ENCODE peak calls at places on chromosomes 11 and 22, in five cellular contexts. S, C, L, E and W are unnamed samples.

GRCh38 chr11:62461740-62462522 is 43.1 kb downstream of the SCGB1A1 start:
- DNase-seq in E (no peak), C (peak), L (no peak), S (peak), W (peak)

GRCh38 chr11:31817054-31817620 is 6.0 kb upstream of the PAX6 start:
- DNase-seq in E (no peak), L (no peak), S (no peak), C (peak), W (no peak)

GRCh38 chr11:67504023-67504949 is 877 bp downstream of the PITPNM1 start:
- DNase-seq in E (no peak), C (peak), S (no peak), L (no peak), W (no peak)

GRCh38 chr11:126339866-126340434 is 15.5 kb upstream of the ST3GAL4 start:
- DNase-seq in S (peak), C (no peak), L (no peak), E (no peak), W (peak)

GRCh38 chr11:134038897-134039470 is 29.9 kb upstream of the JAM3 start:
- DNase-seq in S (no peak), E (no peak), L (no peak), C (no peak), W (peak)

GRCh38 chr11:110289472-110289871 is 6.9 kb downstream of the RDX start:
- DNase-seq in L (no peak), C (no peak), E (no peak), S (no peak), W (no peak)

GRCh38 chr22:22916952-22917290 is 29.3 kb downstream of the IGLL5 start:
- DNase-seq in S (no peak), L (no peak), E (no peak), C (no peak), W (no peak)

GRCh38 chr11:15300282-15300681 is 185.6 kb downstream of the INSC start:
- DNase-seq in E (no peak), L (no peak), C (no peak), S (no peak), W (no peak)

GRCh38 chr11:28123151-28123571 is 15.0 kb downstream of the METTL15 start:
- DNase-seq in E (no peak), S (no peak), C (no peak), L (peak), W (peak)

GRCh38 chr11:101741479-101742175 is 157.8 kb upstream of the TRPC6 start:
- DNase-seq in S (no peak), E (no peak), C (no peak), L (no peak), W (no peak)

GRCh38 chr22:47997052-47997568 is 1234.7 kb downstream of the TBC1D22A start:
- DNase-seq in E (no peak), C (no peak), S (no peak), L (no peak), W (no peak)

GRCh38 chr11:94449437-94449836 is 44.2 kb downstream of the MRE11 start:
- DNase-seq in L (peak), E (no peak), C (no peak), S (peak), W (peak)

GRCh38 chr11:133509924-133510697 is 22.2 kb downstream of the OPCML start:
- DNase-seq in C (no peak), E (no peak), S (no peak), L (no peak), W (no peak)

GRCh38 chr11:17277024-17277584 is 565 bp downstream of the NUCB2 start:
- DNase-seq in C (peak), E (no peak), S (peak), L (no peak), W (peak)

GRCh38 chr11:85822814-85823213 is 11.9 kb upstream of the SYTL2 start:
- DNase-seq in C (no peak), E (no peak), L (no peak), S (no peak), W (peak)

GRCh38 chr11:122843281-122844150 is 5.2 kb downstream of the CRTAM start:
- DNase-seq in S (no peak), C (no peak), E (no peak), L (peak), W (no peak)

GRCh38 chr11:73429121-73429740 is 53.0 kb downstream of the RELT start:
- DNase-seq in C (no peak), S (no peak), L (no peak), E (no peak), W (peak)

GRCh38 chr22:33512961-33513360 is 407.3 kb downstream of the LARGE1 start:
- DNase-seq in L (no peak), S (no peak), C (no peak), E (no peak), W (peak)

GRCh38 chr22:38758276-38758945 is 2.6 kb upstream of the SUN2 start:
- DNase-seq in E (no peak), L (no peak), S (no peak), C (peak), W (no peak)

GRCh38 chr11:85685820-85686459 is at the start of gene CCDC89:
- DNase-seq in E (no peak), C (peak), L (peak), S (peak), W (peak)

GRCh38 chr11:109306322-109306721 is 115.7 kb upstream of the C11orf87 start:
- DNase-seq in S (no peak), E (no peak), L (no peak), C (no peak), W (peak)

GRCh38 chr11:92380882-92381281 is 156.3 kb downstream of the FAT3 start:
- DNase-seq in C (no peak), S (no peak), E (no peak), L (no peak), W (peak)

GRCh38 chr11:128926000-128926399 is 16.7 kb downstream of the TP53AIP1 start:
- DNase-seq in S (no peak), L (no peak), E (no peak), C (no peak), W (no peak)

GRCh38 chr11:59053387-59053786 is 32.7 kb upstream of the GLYATL1B start:
- DNase-seq in S (peak), E (no peak), C (peak), L (peak), W (peak)

GRCh38 chr22:19723990-19724827 is 870 bp downstream of the GP1BB start:
- DNase-seq in E (no peak), C (peak), S (peak), L (peak), W (peak)

GRCh38 chr11:203945-204586 is 3.1 kb downstream of the BET1L start:
- DNase-seq in S (no peak), L (no peak), C (no peak), E (no peak), W (no peak)

GRCh38 chr11:126277780-126278179 is 5.1 kb upstream of the TIRAP start:
- DNase-seq in E (no peak), L (no peak), C (no peak), S (no peak), W (no peak)

GRCh38 chr22:42172385-42173172 is 42.0 kb upstream of the CYP2D6 start:
- DNase-seq in L (peak), C (no peak), S (no peak), E (no peak), W (peak)

GRCh38 chr11:78350101-78350645 is 67.4 kb downstream of the GAB2 start:
- DNase-seq in S (no peak), L (no peak), E (peak), C (peak), W (peak)

GRCh38 chr11:46900091-46900746 is 18.1 kb downstream of the LRP4 start:
- DNase-seq in L (no peak), C (no peak), E (no peak), S (no peak), W (no peak)

GRCh38 chr11:74397531-74398243 is 546 bp downstream of the PGM2L1 start:
- DNase-seq in S (peak), C (peak), E (no peak), L (peak), W (peak)

GRCh38 chr22:28442951-28443876 is 236.4 kb downstream of the TTC28 start:
- DNase-seq in C (peak), L (peak), E (no peak), S (no peak), W (peak)

GRCh38 chr11:8291421-8292350 is 28.0 kb upstream of the LMO1 start:
- DNase-seq in E (no peak), L (no peak), C (no peak), S (no peak), W (no peak)

GRCh38 chr22:43925433-43926348 is 2.1 kb downstream of the PNPLA3 start:
- DNase-seq in C (no peak), L (peak), S (no peak), E (no peak), W (no peak)

GRCh38 chr11:44622190-44622650 is 56.8 kb downstream of the CD82 start:
- DNase-seq in L (no peak), E (no peak), C (no peak), S (no peak), W (no peak)

GRCh38 chr11:2417856-2418705 is 17.5 kb downstream of the TSSC4 start:
- DNase-seq in S (no peak), L (no peak), C (no peak), E (no peak), W (no peak)

GRCh38 chr11:2418961-2419360 is 18.4 kb downstream of the TSSC4 start:
- DNase-seq in C (no peak), S (no peak), E (no peak), L (no peak), W (no peak)

GRCh38 chr11:2421226-2421994 is 20.9 kb downstream of the TSSC4 start:
- DNase-seq in L (no peak), C (no peak), S (no peak), E (no peak), W (no peak)

GRCh38 chr11:2420502-2421225 is 20.1 kb downstream of the TSSC4 start:
- DNase-seq in L (peak), S (peak), C (peak), E (no peak), W (peak)

GRCh38 chr11:2419638-2420501 is 19.3 kb downstream of the TSSC4 start:
- DNase-seq in C (peak), E (peak), L (peak), S (peak), W (peak)
- TF ChIP-seq SMC3 in C (peak), E (peak), L (peak), S (peak), W (peak)

GRCh38 chr11:65506316-65506769 is 7.5 kb downstream of the MALAT1 start:
- DNase-seq in S (no peak), L (no peak), E (no peak), C (no peak), W (no peak)

GRCh38 chr11:65505434-65506315 is 6.8 kb downstream of the MALAT1 start:
- DNase-seq in L (no peak), C (peak), E (no peak), S (peak), W (peak)

GRCh38 chr11:65503923-65504670 is 5.3 kb downstream of the MALAT1 start:
- DNase-seq in E (no peak), L (no peak), S (peak), C (peak), W (peak)

GRCh38 chr11:65503606-65503922 is 4.7 kb downstream of the MALAT1 start:
- DNase-seq in S (no peak), C (peak), E (no peak), L (no peak), W (peak)

DNA sequence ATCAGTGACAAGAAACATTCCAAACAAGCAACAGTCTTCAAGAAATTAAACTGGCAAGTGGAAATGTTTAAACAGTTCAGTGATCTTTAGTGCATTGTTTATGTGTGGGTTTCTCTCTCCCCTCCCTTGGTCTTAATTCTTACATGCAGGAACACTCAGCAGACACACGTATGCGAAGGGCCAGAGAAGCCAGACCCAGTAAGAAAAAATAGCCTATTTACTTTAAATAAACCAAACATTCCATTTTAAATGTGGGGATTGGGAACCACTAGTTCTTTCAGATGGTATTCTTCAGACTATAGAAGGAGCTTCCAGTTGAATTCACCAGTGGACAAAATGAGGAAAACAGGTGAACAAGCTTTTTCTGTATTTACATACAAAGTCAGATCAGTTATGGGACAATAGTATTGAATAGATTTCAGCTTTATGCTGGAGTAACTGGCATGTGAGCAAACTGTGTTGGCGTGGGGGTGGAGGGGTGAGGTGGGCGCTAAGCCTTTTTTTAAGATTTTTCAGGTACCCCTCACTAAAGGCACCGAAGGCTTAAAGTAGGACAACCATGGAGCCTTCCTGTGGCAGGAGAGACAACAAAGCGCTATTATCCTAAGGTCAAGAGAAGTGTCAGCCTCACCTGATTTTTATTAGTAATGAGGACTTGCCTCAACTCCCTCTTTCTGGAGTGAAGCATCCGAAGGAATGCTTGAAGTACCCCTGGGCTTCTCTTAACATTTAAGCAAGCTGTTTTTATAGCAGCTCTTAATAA is 6.0 kb downstream of the MALAT1 start:
- DNase-seq in E (no peak), C (peak), L (no peak), S (peak), W (peak)
- TF ChIP-seq POLR2A in E (peak), C (no peak), L (no peak), S (no peak), W (no peak)

GRCh38 chr22:30921108-30921507 is 47.5 kb downstream of the MORC2 start:
- DNase-seq in L (no peak), C (no peak), E (no peak), S (no peak), W (no peak)
- TF ChIP-seq SMC3 in L (no peak), C (no peak), E (no peak), S (no peak), W (no peak)

GRCh38 chr22:50190182-50190951 is 4.7 kb downstream of the TRABD start:
- DNase-seq in S (peak), C (peak), L (no peak), E (peak), W (no peak)
- TF ChIP-seq POLR2A in S (peak), C (peak), L (no peak), E (peak), W (no peak)

GRCh38 chr11:9566561-9567063 is 6.9 kb upstream of the WEE1 start:
- DNase-seq in S (no peak), L (no peak), E (no peak), C (peak), W (peak)
- TF ChIP-seq SMC3 in S (no peak), L (no peak), E (no peak), C (no peak), W (no peak)

DNA sequence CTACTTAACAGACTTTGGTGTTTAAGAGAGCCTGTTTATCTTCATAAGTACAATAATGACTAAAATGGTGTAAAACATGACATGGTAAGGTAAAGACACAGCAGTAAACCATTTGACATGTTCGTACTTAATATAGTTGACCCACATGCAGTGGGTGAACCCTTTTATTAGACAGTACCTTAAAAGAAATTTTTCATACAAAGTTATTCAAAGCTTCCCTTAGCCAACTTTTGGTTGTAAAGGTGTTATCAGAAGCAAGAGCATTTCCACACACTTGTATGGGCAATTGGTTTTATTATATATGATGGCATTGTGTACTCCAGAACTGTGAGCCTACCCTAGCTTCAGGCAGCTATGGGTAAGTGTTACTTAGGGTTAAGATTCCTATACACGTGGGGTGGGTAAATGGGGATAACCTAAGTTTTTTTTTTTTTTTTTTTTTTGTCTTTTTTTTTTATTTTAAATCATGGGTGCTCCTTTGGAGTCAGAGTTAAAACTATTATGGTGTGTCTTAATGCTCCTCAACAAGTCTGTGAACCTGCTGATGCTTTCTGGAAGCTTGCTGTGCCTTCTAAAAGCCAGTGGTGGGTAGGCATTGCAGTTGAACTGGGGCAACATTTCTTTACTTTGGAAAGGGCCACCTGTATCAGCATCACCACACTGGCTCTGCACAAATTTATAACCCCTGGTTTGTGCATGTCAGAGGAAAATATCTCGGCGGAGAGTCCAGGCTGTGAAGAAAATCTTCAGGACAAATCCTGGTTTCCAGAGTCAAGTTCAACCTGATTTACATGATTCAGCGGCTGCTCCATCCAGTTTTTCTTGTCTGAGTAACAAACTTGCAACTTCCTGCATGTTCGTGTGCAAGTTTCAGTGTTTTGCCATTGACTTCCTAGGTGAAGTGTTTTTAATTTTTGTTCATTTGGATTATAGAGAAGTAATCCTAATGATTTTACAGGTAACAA is 3.3 kb downstream of the PCF11 start:
- DNase-seq in S (peak), L (no peak), C (no peak), E (no peak), W (peak)
- TF ChIP-seq POLR2A in S (no peak), L (peak), C (peak), E (peak), W (peak)

GRCh38 chr11:65003282-65003681 is 6.5 kb upstream of the BATF2 start:
- DNase-seq in S (no peak), L (no peak), E (no peak), C (no peak), W (peak)
- TF ChIP-seq SMC3 in S (no peak), L (no peak), E (no peak), C (no peak), W (no peak)

GRCh38 chr11:76782526-76783293 is 446 bp upstream of the TSKU start:
- DNase-seq in E (no peak), L (peak), C (peak), S (peak), W (peak)

GRCh38 chr11:76781861-76782500 is 1.2 kb upstream of the TSKU start:
- DNase-seq in S (no peak), C (no peak), L (peak), E (no peak), W (no peak)

GRCh38 chr11:76783294-76783900 is at the start of gene TSKU:
- DNase-seq in S (peak), C (peak), L (no peak), E (no peak), W (no peak)

GRCh38 chr11:76778874-76779273 is 4.3 kb upstream of the TSKU start:
- DNase-seq in S (no peak), C (no peak), E (no peak), L (no peak), W (no peak)

DNA sequence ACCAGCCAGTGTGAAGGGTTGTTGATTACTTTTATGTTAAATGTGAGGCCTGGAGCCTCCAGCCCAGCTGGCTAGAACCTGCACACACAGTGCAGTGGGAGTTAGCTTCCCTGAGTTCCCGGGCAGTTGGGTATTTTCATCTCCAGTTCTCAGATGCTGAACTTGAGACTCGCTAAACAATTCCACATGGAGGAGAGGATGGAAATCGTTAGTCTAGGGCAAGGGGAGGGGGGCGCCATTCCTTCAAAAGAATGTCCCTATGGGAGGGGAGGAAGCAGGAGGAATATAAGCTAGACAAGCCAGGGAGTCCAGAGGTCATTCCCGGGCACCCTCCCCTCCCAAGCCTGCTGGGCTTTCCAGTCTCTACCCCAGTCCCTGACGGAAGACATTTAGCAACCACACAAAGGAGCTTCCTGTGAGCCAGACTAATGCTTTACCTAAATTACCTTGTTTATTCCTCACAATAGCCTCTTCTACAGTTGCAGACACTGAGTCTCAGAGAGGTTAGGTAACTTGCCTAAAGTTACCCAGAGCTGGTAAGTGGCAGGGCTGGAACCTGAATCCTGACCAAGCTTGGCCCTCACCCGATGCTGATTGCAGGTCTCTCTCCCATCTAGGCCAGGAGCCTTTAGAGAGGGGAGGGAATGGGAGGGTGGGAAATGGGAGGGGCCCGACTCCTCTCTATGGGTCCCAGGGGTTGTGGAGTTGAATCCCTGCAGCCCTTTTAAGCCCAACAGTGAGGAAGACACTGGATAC is 1.9 kb upstream of the TSKU start:
- DNase-seq in S (no peak), E (no peak), C (no peak), L (peak), W (no peak)
- TF ChIP-seq POLR2A in S (peak), E (no peak), C (no peak), L (no peak), W (no peak)